ENCODE peak calls at places on chromosomes 1 and 21, in eight cellular contexts. X, E, H, T, U, L, A and B are unnamed samples.

GRCh38 chr1:76074321-76075187 is at the start of gene ST6GALNAC3:
- DNase-seq in H (peak), T (peak), L (peak), U (peak), E (peak), X (peak), A (peak), B (peak)

GRCh38 chr1:218585565-218586184 is 240.5 kb downstream of the TGFB2 start:
- DNase-seq in E (no peak), U (no peak), A (peak), L (no peak), X (no peak), T (no peak), H (peak), B (no peak)

GRCh38 chr1:246301553-246302250 is 205.4 kb downstream of the SMYD3 start:
- DNase-seq in E (no peak), U (no peak), X (no peak), H (no peak), L (no peak), T (no peak), A (no peak), B (no peak)

GRCh38 chr1:150567717-150568561 is 11.5 kb downstream of the MCL1 start:
- DNase-seq in X (no peak), E (peak), A (peak), T (peak), L (peak), U (peak), H (peak), B (no peak)

GRCh38 chr1:167797005-167797404 is 75.2 kb downstream of the MPZL1 start:
- DNase-seq in X (no peak), U (peak), T (peak), H (peak), A (no peak), L (peak), E (no peak), B (no peak)

GRCh38 chr1:119204169-119204568 is 63.7 kb upstream of the WARS2 start:
- DNase-seq in X (no peak), L (no peak), H (no peak), T (no peak), U (no peak), E (no peak), A (no peak), B (no peak)

GRCh38 chr1:164382384-164382783 is 176.6 kb upstream of the PBX1 start:
- DNase-seq in T (no peak), U (peak), A (no peak), L (no peak), E (no peak), X (no peak), H (no peak), B (no peak)

GRCh38 chr1:17741052-17741451 is 14.1 kb upstream of the ACTL8 start:
- DNase-seq in E (no peak), T (no peak), U (no peak), H (no peak), A (no peak), X (no peak), L (no peak), B (no peak)

GRCh38 chr1:158208717-158209116 is 28.0 kb downstream of the CD1D start:
- DNase-seq in X (no peak), A (no peak), T (no peak), L (no peak), U (no peak), H (no peak), E (no peak), B (no peak)

GRCh38 chr1:35287807-35288640 is 19.5 kb downstream of the ZMYM4 start:
- DNase-seq in A (no peak), X (no peak), H (peak), L (peak), E (no peak), U (no peak), T (no peak), B (no peak)

GRCh38 chr1:68819190-68819829 is 322.4 kb upstream of the DEPDC1 start:
- DNase-seq in X (no peak), U (no peak), L (peak), T (no peak), A (no peak), H (no peak), E (no peak), B (no peak)

GRCh38 chr21:45543710-45544448 is 1.6 kb upstream of the SLC19A1 start:
- DNase-seq in T (peak), E (no peak), L (no peak), X (no peak), A (no peak), H (no peak), U (peak), B (no peak)

GRCh38 chr21:23401278-23401677 is 2206.0 kb downstream of the MRPL39 start:
- DNase-seq in X (no peak), T (no peak), E (no peak), A (no peak), U (no peak), H (no peak), L (no peak), B (no peak)

GRCh38 chr1:222034790-222035189 is 292.9 kb upstream of the DUSP10 start:
- DNase-seq in U (no peak), L (no peak), T (no peak), A (no peak), H (no peak), X (no peak), E (no peak), B (no peak)

GRCh38 chr21:46556802-46557201 is 48.1 kb downstream of the S100B start:
- DNase-seq in U (no peak), T (no peak), X (no peak), H (no peak), A (no peak), L (no peak), E (no peak), B (no peak)

GRCh38 chr1:14748977-14749376 is 150.5 kb downstream of the KAZN start:
- DNase-seq in T (no peak), H (no peak), L (no peak), U (no peak), E (no peak), A (no peak), X (no peak), B (no peak)